ENCODE peak calls at places on chromosomes 13 and 19, in ten cellular contexts. One of them, this sample, is unnamed.
A peak's percentile ranks its signal among the peaks of the same experiment; 100 is the strongest.

GRCh38 chr13:106874308-106874707 is 306.4 kb upstream of the ARGLU1 start:
- DNase-seq in activated CD4-positive, CD25-positive, alpha-beta regulatory T cell treated with anti-CD3 and anti-CD28 coated beads, Interleukin-2, amount 50 U/mL, for 16 hours: no peak
- DNase-seq in stimulated activated CD4-positive, alpha-beta T cell treated with anti-CD3 and anti-CD28 coated beads, Interleukin-4, amount 100 ng/mL, for 1 hour: no peak
- DNase-seq in activated T-cell treated with anti-CD3 and anti-CD28 coated beads, Interleukin-2, amount 50 U/mL, for 72 hours: no peak
- DNase-seq in CD4-positive, alpha-beta T cell: no peak
- DNase-seq in T-helper 17 cell: no peak
- DNase-seq in fibroblast of lung: no peak
- DNase-seq in GM12865: no peak
- DNase-seq in astrocyte: no peak
- DNase-seq in foreskin fibroblast: no peak
- DNase-seq in this sample: no peak

GRCh38 chr19:17488593-17489391 is 18.5 kb downstream of the SLC27A1 start:
- DNase-seq in CD4-positive, alpha-beta T cell: peak; percentile 59
- DNase-seq in astrocyte: no peak
- DNase-seq in T-helper 17 cell: peak; percentile 76
- DNase-seq in fibroblast of lung: no peak
- DNase-seq in activated CD4-positive, CD25-positive, alpha-beta regulatory T cell treated with anti-CD3 and anti-CD28 coated beads, Interleukin-2, amount 50 U/mL, for 16 hours: peak; percentile 39
- DNase-seq in stimulated activated CD4-positive, alpha-beta T cell treated with anti-CD3 and anti-CD28 coated beads, Interleukin-4, amount 100 ng/mL, for 1 hour: peak; percentile 79
- DNase-seq in activated T-cell treated with anti-CD3 and anti-CD28 coated beads, Interleukin-2, amount 50 U/mL, for 72 hours: peak; percentile 77
- DNase-seq in GM12865: peak; percentile 88
- DNase-seq in foreskin fibroblast: peak; percentile 36
- DNase-seq in this sample: peak; percentile 56

GRCh38 chr19:47267350-47267759 is 7.3 kb upstream of the INAFM1 start:
- DNase-seq in GM12865: no peak
- DNase-seq in T-helper 17 cell: no peak
- DNase-seq in astrocyte: no peak
- DNase-seq in stimulated activated CD4-positive, alpha-beta T cell treated with anti-CD3 and anti-CD28 coated beads, Interleukin-4, amount 100 ng/mL, for 1 hour: no peak
- DNase-seq in activated T-cell treated with anti-CD3 and anti-CD28 coated beads, Interleukin-2, amount 50 U/mL, for 72 hours: no peak
- DNase-seq in fibroblast of lung: no peak
- DNase-seq in activated CD4-positive, CD25-positive, alpha-beta regulatory T cell treated with anti-CD3 and anti-CD28 coated beads, Interleukin-2, amount 50 U/mL, for 16 hours: no peak
- DNase-seq in CD4-positive, alpha-beta T cell: no peak
- DNase-seq in foreskin fibroblast: no peak
- DNase-seq in this sample: no peak

GRCh38 chr13:51494151-51494550 is 41.3 kb upstream of the INTS6 start:
- DNase-seq in stimulated activated CD4-positive, alpha-beta T cell treated with anti-CD3 and anti-CD28 coated beads, Interleukin-4, amount 100 ng/mL, for 1 hour: no peak
- DNase-seq in astrocyte: peak; percentile 69
- DNase-seq in activated CD4-positive, CD25-positive, alpha-beta regulatory T cell treated with anti-CD3 and anti-CD28 coated beads, Interleukin-2, amount 50 U/mL, for 16 hours: no peak
- DNase-seq in foreskin fibroblast: peak; percentile 61
- DNase-seq in GM12865: no peak
- DNase-seq in activated T-cell treated with anti-CD3 and anti-CD28 coated beads, Interleukin-2, amount 50 U/mL, for 72 hours: no peak
- DNase-seq in T-helper 17 cell: no peak
- DNase-seq in CD4-positive, alpha-beta T cell: no peak
- DNase-seq in fibroblast of lung: peak; percentile 76
- DNase-seq in this sample: no peak

GRCh38 chr13:103703246-103703645 is 637.0 kb upstream of the SLC10A2 start:
- DNase-seq in fibroblast of lung: no peak
- DNase-seq in astrocyte: no peak
- DNase-seq in T-helper 17 cell: no peak
- DNase-seq in foreskin fibroblast: no peak
- DNase-seq in GM12865: no peak
- DNase-seq in activated CD4-positive, CD25-positive, alpha-beta regulatory T cell treated with anti-CD3 and anti-CD28 coated beads, Interleukin-2, amount 50 U/mL, for 16 hours: no peak
- DNase-seq in stimulated activated CD4-positive, alpha-beta T cell treated with anti-CD3 and anti-CD28 coated beads, Interleukin-4, amount 100 ng/mL, for 1 hour: no peak
- DNase-seq in CD4-positive, alpha-beta T cell: no peak
- DNase-seq in activated T-cell treated with anti-CD3 and anti-CD28 coated beads, Interleukin-2, amount 50 U/mL, for 72 hours: no peak
- DNase-seq in this sample: no peak

GRCh38 chr13:30877335-30877734 is 28.7 kb upstream of the MEDAG start:
- DNase-seq in activated CD4-positive, CD25-positive, alpha-beta regulatory T cell treated with anti-CD3 and anti-CD28 coated beads, Interleukin-2, amount 50 U/mL, for 16 hours: no peak
- DNase-seq in CD4-positive, alpha-beta T cell: no peak
- DNase-seq in activated T-cell treated with anti-CD3 and anti-CD28 coated beads, Interleukin-2, amount 50 U/mL, for 72 hours: no peak
- DNase-seq in astrocyte: peak; percentile 83
- DNase-seq in GM12865: no peak
- DNase-seq in T-helper 17 cell: no peak
- DNase-seq in stimulated activated CD4-positive, alpha-beta T cell treated with anti-CD3 and anti-CD28 coated beads, Interleukin-4, amount 100 ng/mL, for 1 hour: no peak
- DNase-seq in fibroblast of lung: peak; percentile 87
- DNase-seq in foreskin fibroblast: peak; percentile 81
- DNase-seq in this sample: no peak

GRCh38 chr13:20460744-20461143 is 64.9 kb downstream of the CRYL1 start:
- DNase-seq in T-helper 17 cell: no peak
- DNase-seq in activated T-cell treated with anti-CD3 and anti-CD28 coated beads, Interleukin-2, amount 50 U/mL, for 72 hours: no peak
- DNase-seq in GM12865: no peak
- DNase-seq in astrocyte: no peak
- DNase-seq in foreskin fibroblast: no peak
- DNase-seq in CD4-positive, alpha-beta T cell: no peak
- DNase-seq in activated CD4-positive, CD25-positive, alpha-beta regulatory T cell treated with anti-CD3 and anti-CD28 coated beads, Interleukin-2, amount 50 U/mL, for 16 hours: no peak
- DNase-seq in stimulated activated CD4-positive, alpha-beta T cell treated with anti-CD3 and anti-CD28 coated beads, Interleukin-4, amount 100 ng/mL, for 1 hour: no peak
- DNase-seq in fibroblast of lung: no peak
- DNase-seq in this sample: no peak

GRCh38 chr19:8214802-8215201 is 5.6 kb downstream of the CERS4 start:
- DNase-seq in activated CD4-positive, CD25-positive, alpha-beta regulatory T cell treated with anti-CD3 and anti-CD28 coated beads, Interleukin-2, amount 50 U/mL, for 16 hours: no peak
- DNase-seq in fibroblast of lung: no peak
- DNase-seq in stimulated activated CD4-positive, alpha-beta T cell treated with anti-CD3 and anti-CD28 coated beads, Interleukin-4, amount 100 ng/mL, for 1 hour: no peak
- DNase-seq in foreskin fibroblast: no peak
- DNase-seq in astrocyte: no peak
- DNase-seq in CD4-positive, alpha-beta T cell: no peak
- DNase-seq in T-helper 17 cell: no peak
- DNase-seq in activated T-cell treated with anti-CD3 and anti-CD28 coated beads, Interleukin-2, amount 50 U/mL, for 72 hours: no peak
- DNase-seq in GM12865: no peak
- DNase-seq in this sample: no peak

GRCh38 chr13:45934283-45934682 is 82.7 kb upstream of the SIAH3 start:
- DNase-seq in GM12865: no peak
- DNase-seq in activated T-cell treated with anti-CD3 and anti-CD28 coated beads, Interleukin-2, amount 50 U/mL, for 72 hours: no peak
- DNase-seq in fibroblast of lung: no peak
- DNase-seq in stimulated activated CD4-positive, alpha-beta T cell treated with anti-CD3 and anti-CD28 coated beads, Interleukin-4, amount 100 ng/mL, for 1 hour: no peak
- DNase-seq in foreskin fibroblast: no peak
- DNase-seq in CD4-positive, alpha-beta T cell: no peak
- DNase-seq in T-helper 17 cell: no peak
- DNase-seq in astrocyte: no peak
- DNase-seq in activated CD4-positive, CD25-positive, alpha-beta regulatory T cell treated with anti-CD3 and anti-CD28 coated beads, Interleukin-2, amount 50 U/mL, for 16 hours: no peak
- DNase-seq in this sample: no peak

GRCh38 chr19:40791349-40791748 is 7.6 kb upstream of the EGLN2 start:
- DNase-seq in astrocyte: no peak
- DNase-seq in T-helper 17 cell: no peak
- DNase-seq in CD4-positive, alpha-beta T cell: no peak
- DNase-seq in fibroblast of lung: no peak
- DNase-seq in GM12865: no peak
- DNase-seq in foreskin fibroblast: no peak
- DNase-seq in activated T-cell treated with anti-CD3 and anti-CD28 coated beads, Interleukin-2, amount 50 U/mL, for 72 hours: no peak
- DNase-seq in activated CD4-positive, CD25-positive, alpha-beta regulatory T cell treated with anti-CD3 and anti-CD28 coated beads, Interleukin-2, amount 50 U/mL, for 16 hours: no peak
- DNase-seq in stimulated activated CD4-positive, alpha-beta T cell treated with anti-CD3 and anti-CD28 coated beads, Interleukin-4, amount 100 ng/mL, for 1 hour: no peak
- DNase-seq in this sample: no peak

GRCh38 chr13:33745370-33746324 is 72.3 kb upstream of the RFC3 start:
- DNase-seq in foreskin fibroblast: no peak
- DNase-seq in stimulated activated CD4-positive, alpha-beta T cell treated with anti-CD3 and anti-CD28 coated beads, Interleukin-4, amount 100 ng/mL, for 1 hour: no peak
- DNase-seq in T-helper 17 cell: no peak
- DNase-seq in activated CD4-positive, CD25-positive, alpha-beta regulatory T cell treated with anti-CD3 and anti-CD28 coated beads, Interleukin-2, amount 50 U/mL, for 16 hours: no peak
- DNase-seq in astrocyte: no peak
- DNase-seq in CD4-positive, alpha-beta T cell: no peak
- DNase-seq in GM12865: peak; percentile 78
- DNase-seq in activated T-cell treated with anti-CD3 and anti-CD28 coated beads, Interleukin-2, amount 50 U/mL, for 72 hours: no peak
- DNase-seq in fibroblast of lung: no peak
- DNase-seq in this sample: no peak

GRCh38 chr13:53141336-53141735 is 112.7 kb downstream of the OLFM4 start:
- DNase-seq in astrocyte: no peak
- DNase-seq in GM12865: no peak
- DNase-seq in foreskin fibroblast: no peak
- DNase-seq in CD4-positive, alpha-beta T cell: no peak
- DNase-seq in T-helper 17 cell: no peak
- DNase-seq in fibroblast of lung: no peak
- DNase-seq in activated T-cell treated with anti-CD3 and anti-CD28 coated beads, Interleukin-2, amount 50 U/mL, for 72 hours: no peak
- DNase-seq in stimulated activated CD4-positive, alpha-beta T cell treated with anti-CD3 and anti-CD28 coated beads, Interleukin-4, amount 100 ng/mL, for 1 hour: no peak
- DNase-seq in activated CD4-positive, CD25-positive, alpha-beta regulatory T cell treated with anti-CD3 and anti-CD28 coated beads, Interleukin-2, amount 50 U/mL, for 16 hours: no peak
- DNase-seq in this sample: no peak

GRCh38 chr19:39542198-39542597 is 2.2 kb upstream of the EID2 start:
- DNase-seq in fibroblast of lung: no peak
- DNase-seq in GM12865: no peak
- DNase-seq in activated CD4-positive, CD25-positive, alpha-beta regulatory T cell treated with anti-CD3 and anti-CD28 coated beads, Interleukin-2, amount 50 U/mL, for 16 hours: no peak
- DNase-seq in T-helper 17 cell: no peak
- DNase-seq in foreskin fibroblast: no peak
- DNase-seq in stimulated activated CD4-positive, alpha-beta T cell treated with anti-CD3 and anti-CD28 coated beads, Interleukin-4, amount 100 ng/mL, for 1 hour: no peak
- DNase-seq in CD4-positive, alpha-beta T cell: no peak
- DNase-seq in astrocyte: no peak
- DNase-seq in activated T-cell treated with anti-CD3 and anti-CD28 coated beads, Interleukin-2, amount 50 U/mL, for 72 hours: no peak
- DNase-seq in this sample: no peak

GRCh38 chr13:43229506-43229905 is 206.1 kb downstream of the DNAJC15 start:
- DNase-seq in T-helper 17 cell: no peak
- DNase-seq in stimulated activated CD4-positive, alpha-beta T cell treated with anti-CD3 and anti-CD28 coated beads, Interleukin-4, amount 100 ng/mL, for 1 hour: no peak
- DNase-seq in fibroblast of lung: peak; percentile 81
- DNase-seq in GM12865: no peak
- DNase-seq in astrocyte: peak; percentile 79
- DNase-seq in activated CD4-positive, CD25-positive, alpha-beta regulatory T cell treated with anti-CD3 and anti-CD28 coated beads, Interleukin-2, amount 50 U/mL, for 16 hours: no peak
- DNase-seq in foreskin fibroblast: peak; percentile 79
- DNase-seq in activated T-cell treated with anti-CD3 and anti-CD28 coated beads, Interleukin-2, amount 50 U/mL, for 72 hours: no peak
- DNase-seq in CD4-positive, alpha-beta T cell: no peak
- DNase-seq in this sample: no peak

GRCh38 chr19:35074426-35075201 is 33.1 kb downstream of the HPN start:
- DNase-seq in foreskin fibroblast: no peak
- DNase-seq in GM12865: no peak
- DNase-seq in stimulated activated CD4-positive, alpha-beta T cell treated with anti-CD3 and anti-CD28 coated beads, Interleukin-4, amount 100 ng/mL, for 1 hour: no peak
- DNase-seq in CD4-positive, alpha-beta T cell: no peak
- DNase-seq in activated CD4-positive, CD25-positive, alpha-beta regulatory T cell treated with anti-CD3 and anti-CD28 coated beads, Interleukin-2, amount 50 U/mL, for 16 hours: no peak
- DNase-seq in T-helper 17 cell: no peak
- DNase-seq in fibroblast of lung: no peak
- DNase-seq in astrocyte: no peak
- DNase-seq in activated T-cell treated with anti-CD3 and anti-CD28 coated beads, Interleukin-2, amount 50 U/mL, for 72 hours: no peak
- DNase-seq in this sample: no peak

GRCh38 chr13:110332750-110333149 is 25.7 kb downstream of the COL4A2 start:
- DNase-seq in stimulated activated CD4-positive, alpha-beta T cell treated with anti-CD3 and anti-CD28 coated beads, Interleukin-4, amount 100 ng/mL, for 1 hour: no peak
- DNase-seq in T-helper 17 cell: no peak
- DNase-seq in astrocyte: peak; percentile 64
- DNase-seq in foreskin fibroblast: no peak
- DNase-seq in fibroblast of lung: peak; percentile 74
- DNase-seq in GM12865: no peak
- DNase-seq in activated T-cell treated with anti-CD3 and anti-CD28 coated beads, Interleukin-2, amount 50 U/mL, for 72 hours: no peak
- DNase-seq in CD4-positive, alpha-beta T cell: no peak
- DNase-seq in activated CD4-positive, CD25-positive, alpha-beta regulatory T cell treated with anti-CD3 and anti-CD28 coated beads, Interleukin-2, amount 50 U/mL, for 16 hours: no peak
- DNase-seq in this sample: no peak

GRCh38 chr19:46958542-46958941 is 61.1 kb upstream of the NPAS1 start:
- DNase-seq in activated CD4-positive, CD25-positive, alpha-beta regulatory T cell treated with anti-CD3 and anti-CD28 coated beads, Interleukin-2, amount 50 U/mL, for 16 hours: no peak
- DNase-seq in GM12865: peak; percentile 44
- DNase-seq in activated T-cell treated with anti-CD3 and anti-CD28 coated beads, Interleukin-2, amount 50 U/mL, for 72 hours: peak; percentile 36
- DNase-seq in CD4-positive, alpha-beta T cell: no peak
- DNase-seq in foreskin fibroblast: peak; percentile 87
- DNase-seq in fibroblast of lung: peak; percentile 36
- DNase-seq in astrocyte: peak; percentile 39
- DNase-seq in T-helper 17 cell: no peak
- DNase-seq in stimulated activated CD4-positive, alpha-beta T cell treated with anti-CD3 and anti-CD28 coated beads, Interleukin-4, amount 100 ng/mL, for 1 hour: no peak
- DNase-seq in this sample: no peak

GRCh38 chr19:35959040-35959967 is 23.1 kb downstream of the LRFN3 start:
- DNase-seq in T-helper 17 cell: peak; percentile 75
- DNase-seq in activated T-cell treated with anti-CD3 and anti-CD28 coated beads, Interleukin-2, amount 50 U/mL, for 72 hours: peak; percentile 78
- DNase-seq in stimulated activated CD4-positive, alpha-beta T cell treated with anti-CD3 and anti-CD28 coated beads, Interleukin-4, amount 100 ng/mL, for 1 hour: peak; percentile 80
- DNase-seq in CD4-positive, alpha-beta T cell: peak; percentile 73
- DNase-seq in GM12865: no peak
- DNase-seq in foreskin fibroblast: peak; percentile 50
- DNase-seq in astrocyte: no peak
- DNase-seq in activated CD4-positive, CD25-positive, alpha-beta regulatory T cell treated with anti-CD3 and anti-CD28 coated beads, Interleukin-2, amount 50 U/mL, for 16 hours: peak; percentile 67
- DNase-seq in fibroblast of lung: no peak
- DNase-seq in this sample: no peak

GRCh38 chr19:46618670-46619231 is 6.1 kb downstream of the PTGIR start:
- DNase-seq in GM12865: peak; percentile 85
- DNase-seq in activated T-cell treated with anti-CD3 and anti-CD28 coated beads, Interleukin-2, amount 50 U/mL, for 72 hours: no peak
- DNase-seq in T-helper 17 cell: no peak
- DNase-seq in astrocyte: peak; percentile 25
- DNase-seq in foreskin fibroblast: peak; percentile 72
- DNase-seq in stimulated activated CD4-positive, alpha-beta T cell treated with anti-CD3 and anti-CD28 coated beads, Interleukin-4, amount 100 ng/mL, for 1 hour: no peak
- DNase-seq in CD4-positive, alpha-beta T cell: no peak
- DNase-seq in activated CD4-positive, CD25-positive, alpha-beta regulatory T cell treated with anti-CD3 and anti-CD28 coated beads, Interleukin-2, amount 50 U/mL, for 16 hours: no peak
- DNase-seq in fibroblast of lung: no peak
- DNase-seq in this sample: no peak

GRCh38 chr19:40269216-40269940 is 15.8 kb downstream of the AKT2 start:
- DNase-seq in astrocyte: no peak
- DNase-seq in GM12865: no peak
- DNase-seq in fibroblast of lung: no peak
- DNase-seq in CD4-positive, alpha-beta T cell: no peak
- DNase-seq in T-helper 17 cell: no peak
- DNase-seq in foreskin fibroblast: no peak
- DNase-seq in stimulated activated CD4-positive, alpha-beta T cell treated with anti-CD3 and anti-CD28 coated beads, Interleukin-4, amount 100 ng/mL, for 1 hour: no peak
- DNase-seq in activated CD4-positive, CD25-positive, alpha-beta regulatory T cell treated with anti-CD3 and anti-CD28 coated beads, Interleukin-2, amount 50 U/mL, for 16 hours: no peak
- DNase-seq in activated T-cell treated with anti-CD3 and anti-CD28 coated beads, Interleukin-2, amount 50 U/mL, for 72 hours: no peak
- DNase-seq in this sample: no peak